ENCODE peak calls at places on chromosomes 12 and 14, in six cellular contexts. M is adrenal gland, I is A549, D is spleen, L is PC-3, A is neural progenitor cell. S is an unnamed sample.

GRCh38 chr12:113007166-113007565 is 28.8 kb downstream of the OAS2 start:
- DNase-seq in M (peak), I (no peak), D (no peak), L (peak), A (no peak), S (peak)

GRCh38 chr14:32190713-32191112 is 11.1 kb upstream of the RNU6-7 start:
- DNase-seq in M (no peak), I (no peak), D (no peak), L (no peak), A (no peak), S (peak)

GRCh38 chr12:120007272-120007671 is 18.2 kb downstream of the BICDL1 start:
- DNase-seq in M (no peak), I (no peak), D (no peak), L (no peak), A (peak), S (no peak)

GRCh38 chr14:101591582-101591981 is 30.3 kb downstream of the DIO3 start:
- DNase-seq in M (no peak), I (no peak), D (peak), L (no peak), A (no peak), S (no peak)

GRCh38 chr14:60654303-60654925 is 5.1 kb upstream of the SIX1 start:
- DNase-seq in M (no peak), I (no peak), D (no peak), L (peak), A (peak), S (no peak)

GRCh38 chr12:51246254-51246853 is 7.7 kb downstream of the DAZAP2 start:
- DNase-seq in M (peak), I (no peak), D (no peak), L (no peak), A (no peak), S (peak)

GRCh38 chr12:27179399-27180214 is 64.5 kb upstream of the STK38L start:
- DNase-seq in M (no peak), I (peak), D (no peak), L (peak), A (no peak), S (peak)

GRCh38 chr12:2258035-2258434 is 205.2 kb downstream of the CACNA1C start:
- DNase-seq in M (no peak), I (no peak), D (no peak), L (no peak), A (no peak), S (peak)

GRCh38 chr14:65332141-65332871 is 80.2 kb upstream of the FUT8 start:
- DNase-seq in M (no peak), I (no peak), D (no peak), L (peak), A (no peak), S (no peak)

GRCh38 chr14:21509432-21510143 is 1.6 kb downstream of the METTL3 start:
- DNase-seq in M (no peak), I (no peak), D (no peak), L (no peak), A (no peak), S (no peak)

GRCh38 chr12:53074999-53075370 is 4.2 kb downstream of the SPRYD3 start:
- DNase-seq in M (no peak), I (no peak), D (no peak), L (no peak), A (no peak), S (no peak)

GRCh38 chr12:26721800-26722199 is 111.2 kb downstream of the ITPR2 start:
- DNase-seq in M (no peak), I (peak), D (no peak), L (peak), A (no peak), S (no peak)

GRCh38 chr14:96204151-96205058 is at the start of gene BDKRB2:
- DNase-seq in M (peak), I (peak), D (peak), L (peak), A (peak), S (peak)

GRCh38 chr14:50342211-50343080 is 30.3 kb downstream of the DMAC2L start:
- DNase-seq in M (peak), I (peak), D (peak), L (peak), A (peak), S (peak)

GRCh38 chr12:111344254-111344875 is 24.5 kb downstream of the PHETA1 start:
- DNase-seq in M (no peak), I (no peak), D (no peak), L (no peak), A (no peak), S (no peak)

GRCh38 chr12:43306066-43306465 is 245.9 kb downstream of the ADAMTS20 start:
- DNase-seq in M (no peak), I (peak), D (no peak), L (peak), A (no peak), S (peak)

GRCh38 chr12:118103601-118104382 is at the start of gene VSIG10:
- DNase-seq in M (peak), I (peak), D (peak), L (peak), A (peak), S (peak)

GRCh38 chr12:68591716-68592437 is 18.8 kb upstream of the RAP1B start:
- DNase-seq in M (no peak), I (no peak), D (no peak), L (no peak), A (no peak), S (no peak)

GRCh38 chr12:27566626-27567025 is 42.6 kb downstream of the PPFIBP1 start:
- DNase-seq in M (no peak), I (no peak), D (no peak), L (no peak), A (no peak), S (no peak)

GRCh38 chr12:18443768-18444437 is 182.6 kb downstream of the PIK3C2G start:
- DNase-seq in M (no peak), I (no peak), D (no peak), L (peak), A (no peak), S (peak)

GRCh38 chr14:90193925-90194324 is 62.4 kb upstream of the PSMC1 start:
- DNase-seq in M (no peak), I (no peak), D (no peak), L (no peak), A (peak), S (peak)

GRCh38 chr12:14111230-14111865 is 129.9 kb upstream of the GRIN2B start:
- DNase-seq in M (no peak), I (peak), D (no peak), L (peak), A (peak), S (no peak)

GRCh38 chr14:85533821-85534271 is 3.9 kb downstream of the FLRT2 start:
- DNase-seq in M (no peak), I (peak), D (no peak), L (no peak), A (no peak), S (peak)

GRCh38 chr12:56338643-56339422 is at the start of gene IL23A:
- DNase-seq in M (no peak), I (no peak), D (peak), L (peak), A (peak), S (no peak)

GRCh38 chr12:112837629-112838191 is 46.2 kb downstream of the RPH3A start:
- DNase-seq in M (no peak), I (peak), D (no peak), L (peak), A (no peak), S (peak)

GRCh38 chr14:105885561-105886320 is 359.4 kb downstream of the TMEM121 start:
- DNase-seq in M (no peak), I (no peak), D (peak), L (no peak), A (no peak), S (no peak)

GRCh38 chr14:88468396-88468795 is 82.9 kb downstream of the SPATA7 start:
- DNase-seq in M (no peak), I (no peak), D (no peak), L (peak), A (no peak), S (peak)

GRCh38 chr12:188910-189621 is 24.9 kb downstream of the SLC6A12 start:
- DNase-seq in M (peak), I (peak), D (peak), L (peak), A (peak), S (peak)

GRCh38 chr14:33464563-33464962 is 486.3 kb downstream of the EGLN3 start:
- DNase-seq in M (no peak), I (no peak), D (no peak), L (no peak), A (no peak), S (no peak)

GRCh38 chr14:65002586-65003210 is 16.0 kb downstream of the FNTB start:
- DNase-seq in M (no peak), I (no peak), D (no peak), L (peak), A (no peak), S (peak)

GRCh38 chr12:93807354-93807753 is 130.2 kb downstream of the CRADD start:
- DNase-seq in M (no peak), I (no peak), D (no peak), L (no peak), A (no peak), S (no peak)

GRCh38 chr12:93803408-93803807 is 126.2 kb downstream of the CRADD start:
- DNase-seq in M (no peak), I (no peak), D (no peak), L (no peak), A (peak), S (peak)

GRCh38 chr12:93804392-93805179 is 127.4 kb downstream of the CRADD start:
- DNase-seq in M (no peak), I (no peak), D (no peak), L (no peak), A (no peak), S (no peak)

GRCh38 chr12:93808169-93808899 is 131.2 kb downstream of the CRADD start:
- DNase-seq in M (no peak), I (no peak), D (no peak), L (no peak), A (no peak), S (no peak)

GRCh38 chr12:93805736-93806141 is 128.6 kb downstream of the CRADD start:
- DNase-seq in M (no peak), I (no peak), D (no peak), L (no peak), A (no peak), S (no peak)
- TF ChIP-seq CTCF in M (no peak), I (no peak), D (no peak), L (no peak), A (no peak), S (no peak)

DNA sequence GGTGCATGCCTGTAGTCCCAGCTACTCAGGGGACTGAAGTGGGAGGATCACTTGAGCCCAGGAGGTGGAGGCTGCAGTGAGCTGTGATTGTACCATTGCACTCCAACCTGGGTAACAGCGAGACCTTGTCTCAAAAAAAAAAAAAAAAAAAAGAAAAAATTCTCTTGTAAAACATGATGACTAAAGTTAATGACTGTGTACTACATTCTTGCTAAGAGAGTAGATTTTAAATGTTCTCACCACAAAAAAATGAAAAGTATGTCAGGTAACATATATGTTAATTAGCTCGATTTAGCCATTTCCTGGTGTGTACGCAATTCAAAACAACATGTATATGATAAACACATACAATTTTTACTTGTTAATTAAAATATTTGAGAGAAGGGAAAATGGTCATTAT is 480.7 kb upstream of the RGS6 start:
- DNase-seq in M (no peak), I (no peak), D (no peak), L (peak), A (no peak), S (no peak)
- H3K4me3 ChIP-seq in M (no peak), I (no peak), D (no peak), L (no peak), A (no peak), S (no peak)

GRCh38 chr14:70943838-70944237 is 36.6 kb downstream of the PCNX1 start:
- DNase-seq in M (no peak), I (no peak), D (no peak), L (no peak), A (no peak), S (no peak)
- TF ChIP-seq CTCF in M (no peak), I (no peak), D (no peak), L (no peak), A (no peak), S (no peak)

DNA sequence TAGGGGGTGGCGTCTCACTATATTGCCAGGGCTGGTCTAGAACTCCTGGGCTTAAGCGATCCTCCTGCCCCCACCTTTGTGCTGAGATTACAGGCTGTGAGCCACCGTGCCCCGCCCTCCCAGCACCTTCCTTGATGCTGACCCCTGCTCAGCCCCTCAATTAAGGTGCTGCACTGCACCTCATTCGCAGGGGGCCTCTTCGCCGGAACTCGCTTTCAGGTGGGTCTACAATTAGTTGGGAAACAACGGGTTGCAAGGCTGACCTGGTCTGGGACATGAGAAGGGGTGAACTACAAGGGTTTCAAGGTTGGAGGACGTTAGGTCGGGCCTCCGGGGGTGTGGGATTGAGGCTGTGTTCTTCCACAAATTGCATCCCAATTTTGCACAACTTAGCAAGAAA is 1.2 kb upstream of the NOP2 start:
- DNase-seq in M (no peak), I (no peak), D (no peak), L (no peak), A (no peak), S (no peak)
- H3K4me3 ChIP-seq in M (no peak), I (no peak), D (no peak), L (no peak), A (no peak), S (no peak)

DNA sequence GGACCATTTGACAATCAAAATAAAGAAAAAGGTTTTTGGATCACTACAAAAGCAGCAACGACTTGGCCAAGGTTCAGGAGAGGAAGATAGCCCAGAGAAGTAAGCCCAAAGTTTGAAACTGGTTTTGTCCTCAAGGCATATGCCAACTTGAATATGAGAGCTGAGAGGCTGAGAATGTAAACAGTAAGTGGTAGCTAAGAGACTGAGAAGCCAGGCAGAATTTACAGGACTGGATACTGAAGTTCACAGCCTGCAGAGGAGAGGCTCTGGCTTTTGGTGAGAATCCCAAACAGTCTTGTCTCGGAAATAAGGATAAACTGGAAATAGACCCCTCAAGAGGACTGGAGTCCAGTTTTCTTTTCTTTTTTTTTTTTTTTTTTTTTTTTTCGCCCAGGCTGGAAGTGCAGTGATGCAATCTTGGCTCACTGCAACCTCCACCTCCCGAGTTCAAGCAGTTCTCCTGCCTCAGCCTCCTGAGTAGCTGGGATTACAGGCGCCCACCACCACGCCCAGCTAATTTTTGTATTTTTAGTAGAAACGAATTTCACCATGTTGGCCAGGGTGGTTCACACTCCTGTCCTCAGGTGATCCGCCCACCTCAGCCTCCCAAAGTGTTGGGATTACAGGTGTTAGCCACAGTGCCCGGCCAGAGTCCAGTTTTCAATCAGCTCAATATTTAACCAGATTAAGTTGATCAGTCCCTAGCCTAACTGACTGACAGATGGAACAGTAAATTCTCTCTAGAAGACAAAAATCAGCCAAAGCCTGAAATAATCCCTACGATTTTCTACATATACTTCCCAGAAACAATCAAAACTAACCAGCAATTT is 82.6 kb upstream of the COCH start:
- DNase-seq in M (no peak), I (no peak), D (no peak), L (no peak), A (no peak), S (no peak)
- TF ChIP-seq CTCF in M (no peak), I (no peak), D (no peak), L (no peak), A (no peak), S (no peak)

DNA sequence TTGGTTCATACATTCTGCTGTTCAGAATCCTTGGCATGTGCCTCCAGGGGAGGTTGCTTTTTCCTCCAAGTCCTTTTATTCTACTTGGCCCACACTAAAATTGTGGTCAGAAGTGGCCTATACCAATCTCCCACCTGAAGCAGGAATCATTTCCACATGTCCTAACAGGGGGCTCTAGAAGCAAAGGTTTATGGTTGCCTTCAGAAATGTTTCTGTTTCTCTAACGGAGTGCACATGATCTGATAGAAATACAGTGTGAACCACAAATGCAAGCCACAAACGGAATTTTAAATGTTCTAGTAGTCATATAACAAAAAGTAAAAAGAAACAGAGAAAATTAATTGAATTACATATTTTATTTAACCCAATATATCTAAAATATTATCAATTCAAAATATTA is 3.9 kb downstream of the PTGER2 start:
- DNase-seq in M (no peak), I (no peak), D (no peak), L (no peak), A (no peak), S (no peak)
- H3K4me3 ChIP-seq in M (no peak), I (no peak), D (no peak), L (no peak), A (no peak), S (no peak)